ENCODE peak calls at places on chromosomes 12 and 14, in six cellular contexts. One of them, this sample, is unnamed.

GRCh38 chr14:101721951-101722661 is 39.4 kb upstream of the PPP2R5C start:
- DNase-seq in CD4-positive, alpha-beta T cell: peak
- DNase-seq in ELR: peak
- DNase-seq in thoracic aorta: no peak
- DNase-seq in NCI-H1694 treated with DMSO at 0.1 percent for 48 hours: no peak
- DNase-seq in stimulated activated CD8-positive, alpha-beta memory T cell treated with anti-CD3 and anti-CD28 coated beads, Interleukin-4, amount 100 ng/mL, for 24 hours: no peak
- DNase-seq in this sample: no peak

GRCh38 chr14:60163741-60164140 is 1.5 kb downstream of the DHRS7 start:
- DNase-seq in CD4-positive, alpha-beta T cell: no peak
- DNase-seq in stimulated activated CD8-positive, alpha-beta memory T cell treated with anti-CD3 and anti-CD28 coated beads, Interleukin-4, amount 100 ng/mL, for 24 hours: no peak
- DNase-seq in ELR: no peak
- DNase-seq in thoracic aorta: no peak
- DNase-seq in NCI-H1694 treated with DMSO at 0.1 percent for 48 hours: no peak
- DNase-seq in this sample: no peak

GRCh38 chr14:32202941-32203882 is at the start of gene RNU6-8:
- DNase-seq in ELR: peak
- DNase-seq in NCI-H1694 treated with DMSO at 0.1 percent for 48 hours: peak
- DNase-seq in thoracic aorta: peak
- DNase-seq in CD4-positive, alpha-beta T cell: peak
- DNase-seq in stimulated activated CD8-positive, alpha-beta memory T cell treated with anti-CD3 and anti-CD28 coated beads, Interleukin-4, amount 100 ng/mL, for 24 hours: peak
- DNase-seq in this sample: peak

GRCh38 chr14:71266994-71267636 is 359.9 kb downstream of the PCNX1 start:
- DNase-seq in ELR: peak
- DNase-seq in CD4-positive, alpha-beta T cell: no peak
- DNase-seq in thoracic aorta: no peak
- DNase-seq in NCI-H1694 treated with DMSO at 0.1 percent for 48 hours: no peak
- DNase-seq in stimulated activated CD8-positive, alpha-beta memory T cell treated with anti-CD3 and anti-CD28 coated beads, Interleukin-4, amount 100 ng/mL, for 24 hours: no peak
- DNase-seq in this sample: no peak

GRCh38 chr12:6946033-6946919 is 2.5 kb downstream of the C12orf57 start:
- DNase-seq in ELR: no peak
- DNase-seq in NCI-H1694 treated with DMSO at 0.1 percent for 48 hours: no peak
- DNase-seq in thoracic aorta: no peak
- DNase-seq in stimulated activated CD8-positive, alpha-beta memory T cell treated with anti-CD3 and anti-CD28 coated beads, Interleukin-4, amount 100 ng/mL, for 24 hours: no peak
- DNase-seq in CD4-positive, alpha-beta T cell: peak
- DNase-seq in this sample: no peak

GRCh38 chr14:24984846-24985589 is 64.9 kb downstream of the STXBP6 start:
- DNase-seq in thoracic aorta: no peak
- DNase-seq in CD4-positive, alpha-beta T cell: no peak
- DNase-seq in stimulated activated CD8-positive, alpha-beta memory T cell treated with anti-CD3 and anti-CD28 coated beads, Interleukin-4, amount 100 ng/mL, for 24 hours: no peak
- DNase-seq in NCI-H1694 treated with DMSO at 0.1 percent for 48 hours: no peak
- DNase-seq in ELR: no peak
- DNase-seq in this sample: no peak

GRCh38 chr12:38385492-38385864 is 68.9 kb downstream of the ALG10B start:
- DNase-seq in stimulated activated CD8-positive, alpha-beta memory T cell treated with anti-CD3 and anti-CD28 coated beads, Interleukin-4, amount 100 ng/mL, for 24 hours: no peak
- DNase-seq in ELR: no peak
- DNase-seq in NCI-H1694 treated with DMSO at 0.1 percent for 48 hours: no peak
- DNase-seq in thoracic aorta: no peak
- DNase-seq in CD4-positive, alpha-beta T cell: no peak
- DNase-seq in this sample: no peak

GRCh38 chr12:64625243-64626077 is 15.2 kb downstream of the RASSF3 start:
- DNase-seq in NCI-H1694 treated with DMSO at 0.1 percent for 48 hours: no peak
- DNase-seq in stimulated activated CD8-positive, alpha-beta memory T cell treated with anti-CD3 and anti-CD28 coated beads, Interleukin-4, amount 100 ng/mL, for 24 hours: no peak
- DNase-seq in thoracic aorta: peak
- DNase-seq in ELR: peak
- DNase-seq in CD4-positive, alpha-beta T cell: no peak
- DNase-seq in this sample: no peak

GRCh38 chr12:132218915-132219314 is 74.7 kb downstream of the NOC4L start:
- DNase-seq in NCI-H1694 treated with DMSO at 0.1 percent for 48 hours: peak
- DNase-seq in thoracic aorta: no peak
- DNase-seq in ELR: no peak
- DNase-seq in stimulated activated CD8-positive, alpha-beta memory T cell treated with anti-CD3 and anti-CD28 coated beads, Interleukin-4, amount 100 ng/mL, for 24 hours: no peak
- DNase-seq in CD4-positive, alpha-beta T cell: peak
- DNase-seq in this sample: no peak

GRCh38 chr14:22483863-22484593 is 105.0 kb downstream of the DAD1 start:
- DNase-seq in NCI-H1694 treated with DMSO at 0.1 percent for 48 hours: no peak
- DNase-seq in thoracic aorta: no peak
- DNase-seq in ELR: no peak
- DNase-seq in CD4-positive, alpha-beta T cell: no peak
- DNase-seq in stimulated activated CD8-positive, alpha-beta memory T cell treated with anti-CD3 and anti-CD28 coated beads, Interleukin-4, amount 100 ng/mL, for 24 hours: no peak
- DNase-seq in this sample: no peak

GRCh38 chr14:50714452-50715073 is 46.5 kb upstream of the SAV1 start:
- DNase-seq in ELR: peak
- DNase-seq in thoracic aorta: no peak
- DNase-seq in CD4-positive, alpha-beta T cell: no peak
- DNase-seq in stimulated activated CD8-positive, alpha-beta memory T cell treated with anti-CD3 and anti-CD28 coated beads, Interleukin-4, amount 100 ng/mL, for 24 hours: no peak
- DNase-seq in NCI-H1694 treated with DMSO at 0.1 percent for 48 hours: peak
- DNase-seq in this sample: no peak

GRCh38 chr12:84397279-84397678 is 515.3 kb downstream of the SLC6A15 start:
- DNase-seq in ELR: peak
- DNase-seq in NCI-H1694 treated with DMSO at 0.1 percent for 48 hours: peak
- DNase-seq in stimulated activated CD8-positive, alpha-beta memory T cell treated with anti-CD3 and anti-CD28 coated beads, Interleukin-4, amount 100 ng/mL, for 24 hours: no peak
- DNase-seq in thoracic aorta: no peak
- DNase-seq in CD4-positive, alpha-beta T cell: no peak
- DNase-seq in this sample: no peak

GRCh38 chr12:131312793-131313545 is 359.3 kb downstream of the ADGRD1 start:
- DNase-seq in ELR: no peak
- DNase-seq in NCI-H1694 treated with DMSO at 0.1 percent for 48 hours: no peak
- DNase-seq in CD4-positive, alpha-beta T cell: no peak
- DNase-seq in thoracic aorta: no peak
- DNase-seq in stimulated activated CD8-positive, alpha-beta memory T cell treated with anti-CD3 and anti-CD28 coated beads, Interleukin-4, amount 100 ng/mL, for 24 hours: no peak
- DNase-seq in this sample: no peak

GRCh38 chr12:112901271-112901670 is 5.5 kb upstream of the OAS1 start:
- DNase-seq in NCI-H1694 treated with DMSO at 0.1 percent for 48 hours: no peak
- DNase-seq in stimulated activated CD8-positive, alpha-beta memory T cell treated with anti-CD3 and anti-CD28 coated beads, Interleukin-4, amount 100 ng/mL, for 24 hours: no peak
- DNase-seq in ELR: no peak
- DNase-seq in CD4-positive, alpha-beta T cell: no peak
- DNase-seq in thoracic aorta: no peak
- DNase-seq in this sample: no peak

GRCh38 chr14:50530358-50530757 is 2.0 kb downstream of the MAP4K5 start:
- DNase-seq in thoracic aorta: no peak
- DNase-seq in NCI-H1694 treated with DMSO at 0.1 percent for 48 hours: no peak
- DNase-seq in stimulated activated CD8-positive, alpha-beta memory T cell treated with anti-CD3 and anti-CD28 coated beads, Interleukin-4, amount 100 ng/mL, for 24 hours: no peak
- DNase-seq in ELR: peak
- DNase-seq in CD4-positive, alpha-beta T cell: no peak
- DNase-seq in this sample: no peak

GRCh38 chr12:820336-820735 is 68.0 kb downstream of the WNK1 start:
- DNase-seq in NCI-H1694 treated with DMSO at 0.1 percent for 48 hours: no peak
- DNase-seq in CD4-positive, alpha-beta T cell: no peak
- DNase-seq in stimulated activated CD8-positive, alpha-beta memory T cell treated with anti-CD3 and anti-CD28 coated beads, Interleukin-4, amount 100 ng/mL, for 24 hours: no peak
- DNase-seq in ELR: no peak
- DNase-seq in thoracic aorta: no peak
- DNase-seq in this sample: no peak

GRCh38 chr14:36256131-36256801 is 64.2 kb downstream of the MBIP start:
- DNase-seq in ELR: no peak
- DNase-seq in thoracic aorta: no peak
- DNase-seq in NCI-H1694 treated with DMSO at 0.1 percent for 48 hours: no peak
- DNase-seq in stimulated activated CD8-positive, alpha-beta memory T cell treated with anti-CD3 and anti-CD28 coated beads, Interleukin-4, amount 100 ng/mL, for 24 hours: no peak
- DNase-seq in CD4-positive, alpha-beta T cell: no peak
- DNase-seq in this sample: no peak

GRCh38 chr12:52175411-52176350 is 16.1 kb downstream of the KRT80 start:
- DNase-seq in CD4-positive, alpha-beta T cell: no peak
- DNase-seq in stimulated activated CD8-positive, alpha-beta memory T cell treated with anti-CD3 and anti-CD28 coated beads, Interleukin-4, amount 100 ng/mL, for 24 hours: no peak
- DNase-seq in thoracic aorta: no peak
- DNase-seq in ELR: no peak
- DNase-seq in NCI-H1694 treated with DMSO at 0.1 percent for 48 hours: peak
- DNase-seq in this sample: no peak

GRCh38 chr12:94481734-94482133 is 22.1 kb upstream of the CEP83 start:
- DNase-seq in thoracic aorta: no peak
- DNase-seq in CD4-positive, alpha-beta T cell: no peak
- DNase-seq in ELR: no peak
- DNase-seq in NCI-H1694 treated with DMSO at 0.1 percent for 48 hours: no peak
- DNase-seq in stimulated activated CD8-positive, alpha-beta memory T cell treated with anti-CD3 and anti-CD28 coated beads, Interleukin-4, amount 100 ng/mL, for 24 hours: no peak
- DNase-seq in this sample: no peak

GRCh38 chr14:85308531-85309300 is 221.2 kb upstream of the FLRT2 start:
- DNase-seq in stimulated activated CD8-positive, alpha-beta memory T cell treated with anti-CD3 and anti-CD28 coated beads, Interleukin-4, amount 100 ng/mL, for 24 hours: no peak
- DNase-seq in NCI-H1694 treated with DMSO at 0.1 percent for 48 hours: peak
- DNase-seq in CD4-positive, alpha-beta T cell: no peak
- DNase-seq in ELR: no peak
- DNase-seq in thoracic aorta: no peak
- DNase-seq in this sample: no peak

GRCh38 chr14:94372021-94372605 is 16.3 kb downstream of the SERPINA1 start:
- DNase-seq in NCI-H1694 treated with DMSO at 0.1 percent for 48 hours: no peak
- DNase-seq in CD4-positive, alpha-beta T cell: no peak
- DNase-seq in stimulated activated CD8-positive, alpha-beta memory T cell treated with anti-CD3 and anti-CD28 coated beads, Interleukin-4, amount 100 ng/mL, for 24 hours: no peak
- DNase-seq in thoracic aorta: no peak
- DNase-seq in ELR: no peak
- DNase-seq in this sample: no peak

GRCh38 chr14:81562818-81563217 is 29.2 kb upstream of the SEL1L start:
- DNase-seq in stimulated activated CD8-positive, alpha-beta memory T cell treated with anti-CD3 and anti-CD28 coated beads, Interleukin-4, amount 100 ng/mL, for 24 hours: no peak
- DNase-seq in thoracic aorta: no peak
- DNase-seq in CD4-positive, alpha-beta T cell: no peak
- DNase-seq in NCI-H1694 treated with DMSO at 0.1 percent for 48 hours: no peak
- DNase-seq in ELR: no peak
- DNase-seq in this sample: no peak

GRCh38 chr12:124517260-124518050 is 50.0 kb downstream of the NCOR2 start:
- DNase-seq in CD4-positive, alpha-beta T cell: no peak
- DNase-seq in stimulated activated CD8-positive, alpha-beta memory T cell treated with anti-CD3 and anti-CD28 coated beads, Interleukin-4, amount 100 ng/mL, for 24 hours: no peak
- DNase-seq in NCI-H1694 treated with DMSO at 0.1 percent for 48 hours: peak
- DNase-seq in ELR: peak
- DNase-seq in thoracic aorta: peak
- DNase-seq in this sample: no peak

This sample was measured in dorsolateral prefrontal cortex.